ENCODE peak calls at places on chromosomes 6 and 20, in four cellular contexts. F is T-helper 9 cell, D is psoas muscle, A is lung. W is an unnamed sample.

GRCh38 chr20:64111841-64112641 is 4.7 kb upstream of the NPBWR2 start:
- DNase-seq in F (no peak), D (peak; percentile 42), A (no peak), W (no peak)

GRCh38 chr20:46268131-46268611 is 40.1 kb downstream of the CDH22 start:
- DNase-seq in F (no peak), A (no peak), D (no peak), W (no peak)

GRCh38 chr6:12280458-12280857 is 9.7 kb upstream of the EDN1 start:
- DNase-seq in F (no peak), A (no peak), D (no peak), W (no peak)

GRCh38 chr20:11912664-11913415 is 4.9 kb upstream of the BTBD3 start:
- DNase-seq in A (no peak), F (no peak), D (no peak), W (no peak)

GRCh38 chr6:169530762-169531143 is 171.1 kb downstream of the WDR27 start:
- DNase-seq in F (no peak), A (no peak), D (no peak), W (no peak)

GRCh38 chr6:27630727-27631613 is 158.1 kb upstream of the ZNF184 start:
- DNase-seq in A (no peak), D (no peak), F (no peak), W (peak; percentile 60)

GRCh38 chr6:36358235-36358915 is 21.7 kb upstream of the BNIP5 start:
- DNase-seq in A (no peak), F (no peak), D (no peak), W (no peak)

GRCh38 chr6:126773122-126773805 is 345.2 kb upstream of the RSPO3 start:
- DNase-seq in A (no peak), D (no peak), F (no peak), W (no peak)

GRCh38 chr20:35172434-35172806 is 548 bp downstream of the PROCR start:
- DNase-seq in D (no peak), A (no peak), F (no peak), W (no peak)

W was measured in cerebellum.